ENCODE peak calls at places on chromosomes 7 and 10, in seven cellular contexts. One of them, this sample, is unnamed.

GRCh38 chr7:152025937-152026890 is 740 bp downstream of the GALNT11 start:
- DNase-seq in non-pigmented ciliary epithelial cell: no peak
- DNase-seq in choroid plexus epithelial cell: peak
- DNase-seq in GDM1: no peak
- DNase-seq in sigmoid colon: no peak
- DNase-seq in tibial artery: no peak
- DNase-seq in astrocyte of the spinal cord: no peak
- DNase-seq in this sample: no peak

GRCh38 chr10:131677671-131678070 is 223.1 kb upstream of the PPP2R2D start:
- DNase-seq in GDM1: no peak
- DNase-seq in tibial artery: no peak
- DNase-seq in astrocyte of the spinal cord: no peak
- DNase-seq in choroid plexus epithelial cell: no peak
- DNase-seq in sigmoid colon: no peak
- DNase-seq in non-pigmented ciliary epithelial cell: no peak
- DNase-seq in this sample: no peak

GRCh38 chr10:34407227-34407626 is 407.9 kb downstream of the PARD3 start:
- DNase-seq in tibial artery: no peak
- DNase-seq in sigmoid colon: no peak
- DNase-seq in astrocyte of the spinal cord: peak
- DNase-seq in non-pigmented ciliary epithelial cell: no peak
- DNase-seq in choroid plexus epithelial cell: peak
- DNase-seq in GDM1: peak
- DNase-seq in this sample: peak

GRCh38 chr7:134552105-134552504 is 3.2 kb downstream of the AKR1B15 start:
- DNase-seq in GDM1: no peak
- DNase-seq in sigmoid colon: no peak
- DNase-seq in non-pigmented ciliary epithelial cell: no peak
- DNase-seq in astrocyte of the spinal cord: no peak
- DNase-seq in choroid plexus epithelial cell: peak
- DNase-seq in tibial artery: no peak
- DNase-seq in this sample: peak

GRCh38 chr10:132961864-132962622 is 19.7 kb upstream of the CFAP46 start:
- DNase-seq in non-pigmented ciliary epithelial cell: peak
- DNase-seq in sigmoid colon: peak
- DNase-seq in choroid plexus epithelial cell: peak
- DNase-seq in astrocyte of the spinal cord: peak
- DNase-seq in GDM1: no peak
- DNase-seq in tibial artery: peak
- DNase-seq in this sample: peak

GRCh38 chr10:72637398-72637857 is 11.5 kb upstream of the MICU1 start:
- DNase-seq in GDM1: peak
- DNase-seq in astrocyte of the spinal cord: peak
- DNase-seq in tibial artery: peak
- DNase-seq in non-pigmented ciliary epithelial cell: no peak
- DNase-seq in choroid plexus epithelial cell: peak
- DNase-seq in sigmoid colon: peak
- DNase-seq in this sample: peak

GRCh38 chr7:81161459-81162075 is 242.7 kb upstream of the SEMA3C start:
- DNase-seq in GDM1: no peak
- DNase-seq in tibial artery: peak
- DNase-seq in astrocyte of the spinal cord: peak
- DNase-seq in choroid plexus epithelial cell: peak
- DNase-seq in sigmoid colon: peak
- DNase-seq in non-pigmented ciliary epithelial cell: peak
- DNase-seq in this sample: peak

GRCh38 chr7:2680792-2681490 is 7.1 kb upstream of the AMZ1 start:
- DNase-seq in choroid plexus epithelial cell: peak
- DNase-seq in GDM1: no peak
- DNase-seq in tibial artery: peak
- DNase-seq in astrocyte of the spinal cord: peak
- DNase-seq in sigmoid colon: peak
- DNase-seq in non-pigmented ciliary epithelial cell: no peak
- DNase-seq in this sample: peak

GRCh38 chr7:47100815-47101435 is 481.0 kb downstream of the TNS3 start:
- DNase-seq in tibial artery: peak
- DNase-seq in choroid plexus epithelial cell: peak
- DNase-seq in sigmoid colon: no peak
- DNase-seq in non-pigmented ciliary epithelial cell: no peak
- DNase-seq in astrocyte of the spinal cord: peak
- DNase-seq in GDM1: no peak
- DNase-seq in this sample: peak

GRCh38 chr10:55476129-55476528 is 675.1 kb upstream of the PCDH15 start:
- DNase-seq in sigmoid colon: no peak
- DNase-seq in astrocyte of the spinal cord: no peak
- DNase-seq in choroid plexus epithelial cell: no peak
- DNase-seq in GDM1: no peak
- DNase-seq in tibial artery: no peak
- DNase-seq in non-pigmented ciliary epithelial cell: peak
- DNase-seq in this sample: peak

GRCh38 chr7:117590191-117590590 is 110.4 kb downstream of the CFTR start:
- DNase-seq in GDM1: no peak
- DNase-seq in non-pigmented ciliary epithelial cell: no peak
- DNase-seq in astrocyte of the spinal cord: no peak
- DNase-seq in choroid plexus epithelial cell: no peak
- DNase-seq in tibial artery: no peak
- DNase-seq in sigmoid colon: no peak
- DNase-seq in this sample: no peak

GRCh38 chr7:103445228-103446020 is 583 bp downstream of the SLC26A5 start:
- DNase-seq in tibial artery: no peak
- DNase-seq in choroid plexus epithelial cell: peak
- DNase-seq in astrocyte of the spinal cord: no peak
- DNase-seq in sigmoid colon: no peak
- DNase-seq in non-pigmented ciliary epithelial cell: no peak
- DNase-seq in GDM1: no peak
- DNase-seq in this sample: peak

GRCh38 chr7:44235582-44236332 is 35.0 kb downstream of the YKT6 start:
- DNase-seq in astrocyte of the spinal cord: no peak
- DNase-seq in tibial artery: no peak
- DNase-seq in non-pigmented ciliary epithelial cell: no peak
- DNase-seq in GDM1: no peak
- DNase-seq in choroid plexus epithelial cell: no peak
- DNase-seq in sigmoid colon: no peak
- DNase-seq in this sample: no peak

GRCh38 chr10:123009105-123009805 is 449 bp downstream of the ACADSB start:
- DNase-seq in astrocyte of the spinal cord: peak
- DNase-seq in choroid plexus epithelial cell: no peak
- DNase-seq in sigmoid colon: peak
- DNase-seq in GDM1: no peak
- DNase-seq in tibial artery: peak
- DNase-seq in non-pigmented ciliary epithelial cell: no peak
- DNase-seq in this sample: no peak